ENCODE peak calls at places on chromosomes 5 and 9, in nine cellular contexts. X is brain microvascular endothelial cell, G is uterus, A is cardiac muscle cell, F is heart left ventricle, K is small intestine, Z is heart right ventricle, D is fibroblast of lung, S is cardiac fibroblast. R is an unnamed sample.

GRCh38 chr5:4212981-4213819 is 617.6 kb downstream of the IRX1 start:
- DNase-seq in K (no peak), D (no peak), X (no peak), A (no peak), Z (no peak), F (no peak), S (no peak), G (no peak), R (no peak)

GRCh38 chr5:152170350-152170749 is 234.7 kb downstream of the NMUR2 start:
- DNase-seq in X (no peak), F (no peak), G (no peak), K (no peak), D (no peak), S (no peak), Z (no peak), A (no peak), R (no peak)

GRCh38 chr9:136694163-136694864 is 7.1 kb upstream of the AGPAT2 start:
- DNase-seq in A (peak; percentile 50), X (no peak), G (no peak), K (peak; percentile 81), S (peak; percentile 56), Z (peak; percentile 70), D (peak; percentile 31), F (no peak), R (no peak)

GRCh38 chr9:137785704-137786161 is 91.8 kb upstream of the CACNA1B start:
- DNase-seq in D (peak; percentile 19), Z (no peak), K (no peak), F (no peak), G (no peak), A (no peak), S (no peak), X (peak; percentile 31), R (no peak)

GRCh38 chr9:85045271-85045670 is 375.7 kb downstream of the NTRK2 start:
- DNase-seq in D (no peak), K (no peak), S (no peak), Z (no peak), A (no peak), G (no peak), X (no peak), F (no peak), R (no peak)

GRCh38 chr5:174608631-174609097 is 115.7 kb upstream of the MSX2 start:
- DNase-seq in A (peak; percentile 30), Z (peak; percentile 6), F (peak; percentile 46), X (no peak), D (no peak), K (peak; percentile 96), S (peak; percentile 11), G (peak; percentile 29), R (peak; percentile 36)

GRCh38 chr9:33044677-33045282 is 19.7 kb downstream of the DNAJA1 start:
- DNase-seq in S (peak; percentile 40), F (no peak), A (peak; percentile 38), Z (peak; percentile 15), K (peak; percentile 61), X (no peak), D (peak; percentile 22), G (no peak), R (no peak)

GRCh38 chr9:14932246-14932645 is 22.0 kb upstream of the FREM1 start:
- DNase-seq in G (no peak), K (no peak), D (no peak), Z (no peak), A (no peak), F (no peak), X (no peak), S (no peak), R (no peak)

GRCh38 chr5:181063514-181063913 is 23.4 kb downstream of the BTNL9 start:
- DNase-seq in Z (no peak), F (no peak), K (no peak), X (no peak), G (no peak), A (no peak), D (no peak), S (no peak), R (no peak)

GRCh38 chr5:143562935-143563334 is 159.4 kb upstream of the NR3C1 start:
- DNase-seq in F (peak; percentile 39), K (no peak), D (peak; percentile 88), S (peak; percentile 93), G (no peak), Z (peak; percentile 57), A (peak; percentile 91), X (peak; percentile 85), R (no peak)

GRCh38 chr5:77852068-77852513 is 76.0 kb upstream of the TBCA start:
- DNase-seq in G (no peak), Z (no peak), A (peak; percentile 14), F (no peak), S (no peak), D (peak; percentile 14), K (no peak), X (no peak), R (no peak)

GRCh38 chr9:9998491-9999287 is 614.1 kb downstream of the PTPRD start:
- DNase-seq in G (no peak), X (no peak), F (no peak), K (no peak), S (no peak), A (no peak), Z (no peak), D (peak; percentile 1), R (no peak)

GRCh38 chr5:102753889-102754498 is 1.1 kb upstream of the PAM start:
- DNase-seq in G (no peak), K (no peak), A (peak; percentile 3), F (no peak), S (no peak), X (no peak), D (no peak), Z (no peak), R (no peak)

GRCh38 chr5:33649801-33650482 is 209.2 kb downstream of the TARS1 start:
- DNase-seq in S (peak; percentile 34), F (no peak), Z (no peak), G (no peak), X (peak; percentile 78), A (peak; percentile 31), D (peak; percentile 33), K (no peak), R (peak; percentile 52)

GRCh38 chr5:100430268-100430900 is 104.8 kb upstream of the FAM174A start:
- DNase-seq in A (peak; percentile 55), S (peak; percentile 54), Z (peak; percentile 32), G (peak; percentile 12), X (peak; percentile 41), F (peak; percentile 37), K (peak; percentile 39), D (peak; percentile 56), R (no peak)

GRCh38 chr9:121225240-121225639 is 23.6 kb upstream of the RAB14 start:
- DNase-seq in A (no peak), X (no peak), G (no peak), Z (no peak), F (no peak), S (no peak), K (no peak), D (no peak), R (no peak)

GRCh38 chr5:444226-444625 is 1.2 kb downstream of the EXOC3 start:
- DNase-seq in G (no peak), F (no peak), D (no peak), X (no peak), S (no peak), A (no peak), K (no peak), Z (no peak), R (no peak)
- H3K4me3 ChIP-seq in G (peak overlapping the region; percentile 93), F (no peak overlapping the region), D (peak overlapping the region; percentile 99), X (peak overlapping the region; percentile 96), S (peak overlapping the region; percentile 100), A (peak overlapping the region; percentile 93), K (peak overlapping the region; percentile 62), Z (peak overlapping the region; percentile 86), R (peak overlapping the region; percentile 100)

DNA sequence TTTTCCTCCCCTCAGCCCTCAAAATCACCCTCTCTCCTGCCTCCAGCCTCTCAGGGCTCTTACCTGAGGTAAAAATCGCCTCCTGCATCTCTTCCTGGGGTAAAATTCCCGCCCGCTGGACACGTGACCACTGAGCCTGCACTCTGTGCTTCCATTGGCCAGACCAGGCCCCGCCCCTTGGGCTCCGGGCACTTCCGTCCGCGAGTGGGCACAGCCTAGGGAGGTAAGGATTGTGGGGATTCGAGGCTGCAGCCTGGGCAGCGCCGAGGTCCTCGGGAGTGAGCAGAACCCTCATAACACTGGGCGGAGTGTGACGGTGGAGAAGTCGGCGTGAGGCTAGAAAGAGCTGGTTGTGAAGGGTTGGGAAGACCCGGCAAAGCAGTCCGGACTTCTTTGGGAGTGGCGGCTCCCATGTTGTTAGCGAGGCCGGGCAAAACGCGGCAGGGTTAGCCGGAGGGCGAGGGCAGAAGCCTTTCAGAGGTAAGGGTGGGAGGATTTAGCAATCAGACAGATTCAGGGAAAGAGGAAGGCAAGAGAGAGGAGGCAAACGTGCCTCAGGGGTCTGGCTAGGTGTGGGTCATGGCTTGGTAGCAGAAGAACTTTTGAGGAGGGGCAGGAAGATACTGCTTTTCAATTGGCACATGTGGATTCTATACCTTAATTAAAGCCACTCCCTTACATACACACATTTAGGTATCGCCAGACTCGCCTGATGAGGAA is at the start of gene SHOC1:
- DNase-seq in F (no peak), S (no peak), X (no peak), D (no peak), G (no peak), A (no peak), K (peak; percentile 56), Z (no peak), R (no peak)
- H3K4me3 ChIP-seq in F (no peak within 1 kb of the TSS), S (no peak within 1 kb of the TSS), X (no peak within 1 kb of the TSS), D (no peak within 1 kb of the TSS), G (no peak within 1 kb of the TSS), A (no peak within 1 kb of the TSS), K (no peak within 1 kb of the TSS), Z (no peak within 1 kb of the TSS), R (no peak within 1 kb of the TSS)

DNA sequence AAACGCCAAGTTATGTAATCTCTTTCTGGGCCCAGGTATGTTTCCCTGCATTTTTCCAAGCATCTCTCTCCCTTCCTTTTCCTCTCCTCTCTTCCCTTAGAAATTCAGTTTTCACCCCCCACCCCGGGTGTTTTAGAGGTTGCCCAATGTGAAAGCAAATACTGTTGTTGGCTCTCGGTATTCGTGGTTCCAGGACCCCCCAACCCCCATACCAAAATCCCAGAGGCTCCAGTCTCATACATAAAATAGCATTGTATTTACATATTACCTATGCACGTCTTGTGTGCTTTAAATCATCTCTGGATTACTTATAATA is 48.8 kb downstream of the ACER2 start:
- DNase-seq in F (no peak), K (no peak), X (no peak), D (no peak), Z (no peak), G (no peak), S (no peak), A (no peak), R (no peak)
- H3K4me3 ChIP-seq in F (peak overlapping the region; percentile 29), K (no peak overlapping the region), X (peak overlapping the region; percentile 35), D (peak overlapping the region; percentile 45), Z (no peak overlapping the region), G (no peak overlapping the region), S (peak overlapping the region; percentile 21), A (no peak overlapping the region), R (peak overlapping the region; percentile 28)

DNA sequence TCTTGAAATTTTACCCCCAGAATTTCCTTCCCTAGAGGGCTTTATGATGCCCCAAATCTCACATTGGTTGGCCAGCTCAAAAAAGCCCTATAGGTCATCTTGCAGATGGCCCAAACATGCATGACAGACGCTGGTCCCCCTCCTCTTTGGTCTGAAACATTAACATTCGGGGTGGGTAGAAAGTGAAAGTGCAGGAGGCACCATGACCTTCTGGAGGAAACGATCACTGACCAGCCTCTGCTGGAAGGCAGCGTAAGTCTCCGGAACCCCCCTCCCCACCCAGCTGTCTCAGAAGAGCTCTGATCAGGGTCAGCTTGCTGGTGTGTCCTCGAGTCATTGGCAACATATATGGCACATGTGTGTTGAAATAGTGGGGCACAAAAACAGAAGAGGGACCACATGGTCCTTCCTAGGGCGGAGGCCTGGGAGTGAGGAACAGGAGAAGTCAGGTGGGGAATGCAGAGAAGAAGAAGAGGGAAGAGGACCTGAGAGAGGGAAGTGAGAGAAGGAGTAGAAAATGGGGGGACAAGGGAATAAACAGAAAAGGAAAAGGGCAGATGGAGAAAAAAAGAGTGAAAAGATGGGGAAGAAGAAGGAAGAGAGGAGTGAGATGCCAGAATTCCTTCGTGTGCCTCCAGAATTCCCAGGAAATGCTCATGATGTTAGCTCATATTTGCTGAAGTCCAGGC is 46.2 kb downstream of the IL31RA start:
- DNase-seq in F (no peak), Z (no peak), D (no peak), S (no peak), K (no peak), X (no peak), G (no peak), A (no peak), R (no peak)
- H3K4me3 ChIP-seq in F (no peak overlapping the region), Z (no peak overlapping the region), D (peak overlapping the region; percentile 7), S (no peak overlapping the region), K (no peak overlapping the region), X (peak overlapping the region; percentile 12), G (peak overlapping the region; percentile 11), A (no peak overlapping the region), R (no peak overlapping the region)